ENCODE peak calls at places on chromosomes 7 and 10, in seven cellular contexts. One of them, this sample, is unnamed.

GRCh38 chr7:25028370-25028971 is 48.5 kb upstream of the OSBPL3 start:
- DNase-seq in CD8-positive, alpha-beta T cell: peak; percentile 26
- DNase-seq in A549: no peak
- DNase-seq in endothelial cell of umbilical vein: peak; percentile 78
- DNase-seq in foreskin keratinocyte: peak; percentile 98
- DNase-seq in pancreas: no peak
- DNase-seq in sigmoid colon: no peak
- DNase-seq in this sample: peak; percentile 37

GRCh38 chr10:12950583-12951128 is 50.9 kb downstream of the CCDC3 start:
- DNase-seq in CD8-positive, alpha-beta T cell: no peak
- DNase-seq in A549: no peak
- DNase-seq in endothelial cell of umbilical vein: no peak
- DNase-seq in foreskin keratinocyte: peak; percentile 70
- DNase-seq in pancreas: no peak
- DNase-seq in sigmoid colon: no peak
- DNase-seq in this sample: no peak

GRCh38 chr10:88728107-88728763 is 22.2 kb downstream of the LIPK start:
- DNase-seq in CD8-positive, alpha-beta T cell: peak; percentile 19
- DNase-seq in A549: no peak
- DNase-seq in endothelial cell of umbilical vein: peak; percentile 13
- DNase-seq in foreskin keratinocyte: no peak
- DNase-seq in pancreas: peak; percentile 39
- DNase-seq in sigmoid colon: no peak
- DNase-seq in this sample: peak; percentile 65

GRCh38 chr7:76310102-76310957 is 7.9 kb downstream of the HSPB1 start:
- DNase-seq in CD8-positive, alpha-beta T cell: no peak
- DNase-seq in A549: no peak
- DNase-seq in endothelial cell of umbilical vein: peak; percentile 53
- DNase-seq in foreskin keratinocyte: peak; percentile 23
- DNase-seq in pancreas: peak; percentile 85
- DNase-seq in sigmoid colon: peak; percentile 81
- DNase-seq in this sample: peak; percentile 58

GRCh38 chr10:90822508-90822907 is 35.3 kb downstream of the HTR7 start:
- DNase-seq in CD8-positive, alpha-beta T cell: no peak
- DNase-seq in A549: no peak
- DNase-seq in endothelial cell of umbilical vein: no peak
- DNase-seq in foreskin keratinocyte: no peak
- DNase-seq in pancreas: no peak
- DNase-seq in sigmoid colon: no peak
- DNase-seq in this sample: no peak

GRCh38 chr7:141073641-141074161 is at the start of gene TMEM178B:
- DNase-seq in CD8-positive, alpha-beta T cell: no peak
- DNase-seq in A549: no peak
- DNase-seq in endothelial cell of umbilical vein: no peak
- DNase-seq in foreskin keratinocyte: no peak
- DNase-seq in pancreas: no peak
- DNase-seq in sigmoid colon: no peak
- DNase-seq in this sample: peak; percentile 2

GRCh38 chr7:155306677-155307470 is 9.2 kb downstream of the INSIG1 start:
- DNase-seq in CD8-positive, alpha-beta T cell: no peak
- DNase-seq in A549: no peak
- DNase-seq in endothelial cell of umbilical vein: no peak
- DNase-seq in foreskin keratinocyte: peak; percentile 97
- DNase-seq in pancreas: peak; percentile 68
- DNase-seq in sigmoid colon: no peak
- DNase-seq in this sample: no peak

GRCh38 chr7:85833071-85833470 is 646.2 kb upstream of the SEMA3D start:
- DNase-seq in CD8-positive, alpha-beta T cell: no peak
- DNase-seq in A549: no peak
- DNase-seq in endothelial cell of umbilical vein: no peak
- DNase-seq in foreskin keratinocyte: peak; percentile 13
- DNase-seq in pancreas: no peak
- DNase-seq in sigmoid colon: no peak
- DNase-seq in this sample: no peak

GRCh38 chr7:55158541-55158940 is 139.7 kb downstream of the EGFR start:
- DNase-seq in CD8-positive, alpha-beta T cell: no peak
- DNase-seq in A549: no peak
- DNase-seq in endothelial cell of umbilical vein: no peak
- DNase-seq in foreskin keratinocyte: no peak
- DNase-seq in pancreas: no peak
- DNase-seq in sigmoid colon: no peak
- DNase-seq in this sample: no peak

GRCh38 chr10:12723240-12723639 is 278.3 kb downstream of the CCDC3 start:
- DNase-seq in CD8-positive, alpha-beta T cell: no peak
- DNase-seq in A549: no peak
- DNase-seq in endothelial cell of umbilical vein: no peak
- DNase-seq in foreskin keratinocyte: no peak
- DNase-seq in pancreas: no peak
- DNase-seq in sigmoid colon: no peak
- DNase-seq in this sample: no peak

GRCh38 chr7:69630292-69630691 is 32.0 kb downstream of the AUTS2 start:
- DNase-seq in CD8-positive, alpha-beta T cell: no peak
- DNase-seq in A549: no peak
- DNase-seq in endothelial cell of umbilical vein: peak; percentile 1
- DNase-seq in foreskin keratinocyte: peak; percentile 56
- DNase-seq in pancreas: no peak
- DNase-seq in sigmoid colon: no peak
- DNase-seq in this sample: no peak

GRCh38 chr7:148921806-148922205 is 37.7 kb upstream of the EZH2 start:
- DNase-seq in CD8-positive, alpha-beta T cell: no peak
- DNase-seq in A549: no peak
- DNase-seq in endothelial cell of umbilical vein: no peak
- DNase-seq in foreskin keratinocyte: no peak
- DNase-seq in pancreas: peak; percentile 50
- DNase-seq in sigmoid colon: no peak
- DNase-seq in this sample: no peak

GRCh38 chr7:107017965-107018714 is 26.4 kb upstream of the PRKAR2B start:
- DNase-seq in CD8-positive, alpha-beta T cell: no peak
- DNase-seq in A549: no peak
- DNase-seq in endothelial cell of umbilical vein: no peak
- DNase-seq in foreskin keratinocyte: no peak
- DNase-seq in pancreas: no peak
- DNase-seq in sigmoid colon: no peak
- DNase-seq in this sample: no peak

GRCh38 chr10:3848768-3849643 is 64.0 kb upstream of the KLF6 start:
- DNase-seq in CD8-positive, alpha-beta T cell: no peak
- DNase-seq in A549: no peak
- DNase-seq in endothelial cell of umbilical vein: peak; percentile 36
- DNase-seq in foreskin keratinocyte: peak; percentile 90
- DNase-seq in pancreas: no peak
- DNase-seq in sigmoid colon: no peak
- DNase-seq in this sample: peak; percentile 9

GRCh38 chr7:15885678-15886077 is 199.2 kb upstream of the MEOX2 start:
- DNase-seq in CD8-positive, alpha-beta T cell: no peak
- DNase-seq in A549: no peak
- DNase-seq in endothelial cell of umbilical vein: no peak
- DNase-seq in foreskin keratinocyte: no peak
- DNase-seq in pancreas: no peak
- DNase-seq in sigmoid colon: no peak
- DNase-seq in this sample: no peak

GRCh38 chr10:33483124-33483794 is 148.8 kb upstream of the NRP1 start:
- DNase-seq in CD8-positive, alpha-beta T cell: no peak
- DNase-seq in A549: no peak
- DNase-seq in endothelial cell of umbilical vein: no peak
- DNase-seq in foreskin keratinocyte: no peak
- DNase-seq in pancreas: no peak
- DNase-seq in sigmoid colon: no peak
- DNase-seq in this sample: peak; percentile 50

GRCh38 chr10:119509909-119510451 is 32.5 kb downstream of the RGS10 start:
- DNase-seq in CD8-positive, alpha-beta T cell: no peak
- DNase-seq in A549: no peak
- DNase-seq in endothelial cell of umbilical vein: no peak
- DNase-seq in foreskin keratinocyte: peak; percentile 9
- DNase-seq in pancreas: peak; percentile 49
- DNase-seq in sigmoid colon: peak; percentile 92
- DNase-seq in this sample: no peak

DNA sequence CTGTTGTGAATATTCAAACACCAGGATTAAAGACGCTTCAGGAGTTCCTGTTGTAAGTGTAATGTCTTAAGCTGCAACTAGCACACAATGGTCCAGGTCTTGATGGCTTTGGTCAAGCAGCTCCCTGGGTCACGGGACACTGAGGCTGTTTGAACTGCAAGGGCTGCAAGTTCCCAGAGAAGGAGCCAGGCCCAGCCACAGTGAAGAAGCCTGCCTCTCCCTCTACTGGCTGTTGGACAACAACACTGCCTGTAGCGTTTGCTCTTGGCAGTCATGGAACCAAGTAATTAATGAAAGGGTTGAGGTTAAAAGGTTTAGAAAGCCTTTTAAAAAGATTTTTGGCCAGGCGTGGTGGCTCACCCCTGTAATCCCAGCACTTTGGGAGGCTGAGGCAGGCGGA is 31.9 kb upstream of the GUSB start:
- DNase-seq in CD8-positive, alpha-beta T cell: no peak
- DNase-seq in A549: peak; percentile 23
- DNase-seq in endothelial cell of umbilical vein: peak; percentile 59
- DNase-seq in foreskin keratinocyte: peak; percentile 18
- DNase-seq in pancreas: peak; percentile 29
- DNase-seq in sigmoid colon: no peak
- DNase-seq in this sample: peak; percentile 36
- TF ChIP-seq CTCF in CD8-positive, alpha-beta T cell: no peak
- TF ChIP-seq CTCF in A549: peak; percentile 40
- TF ChIP-seq CTCF in endothelial cell of umbilical vein: peak; percentile 67
- TF ChIP-seq CTCF in foreskin keratinocyte: peak; percentile 49
- TF ChIP-seq CTCF in pancreas: no peak
- TF ChIP-seq CTCF in sigmoid colon: no peak
- TF ChIP-seq CTCF in this sample: peak; percentile 60

GRCh38 chr10:68096913-68097509 is 12.3 kb upstream of the MYPN start:
- DNase-seq in CD8-positive, alpha-beta T cell: no peak
- DNase-seq in A549: peak; percentile 69
- DNase-seq in endothelial cell of umbilical vein: peak; percentile 89
- DNase-seq in foreskin keratinocyte: peak; percentile 90
- DNase-seq in pancreas: peak; percentile 58
- DNase-seq in sigmoid colon: no peak
- DNase-seq in this sample: peak; percentile 74
- H3K4me1 ChIP-seq in CD8-positive, alpha-beta T cell: no peaks in the 10 kb centered on the region
- H3K4me1 ChIP-seq in A549: peaks cover 96% of the 10 kb centered on the region
- H3K4me1 ChIP-seq in endothelial cell of umbilical vein: peaks cover 27% of the 10 kb centered on the region
- H3K4me1 ChIP-seq in foreskin keratinocyte: peaks cover 37% of the 10 kb centered on the region
- H3K4me1 ChIP-seq in pancreas: no peaks in the 10 kb centered on the region
- H3K4me1 ChIP-seq in sigmoid colon: no peaks in the 10 kb centered on the region
- H3K4me1 ChIP-seq in this sample: peaks cover 15% of the 10 kb centered on the region

GRCh38 chr10:104614245-104614831 is 26.8 kb upstream of the SORCS3 start:
- DNase-seq in CD8-positive, alpha-beta T cell: no peak
- DNase-seq in A549: peak; percentile 28
- DNase-seq in endothelial cell of umbilical vein: no peak
- DNase-seq in foreskin keratinocyte: peak; percentile 24
- DNase-seq in pancreas: no peak
- DNase-seq in sigmoid colon: no peak
- DNase-seq in this sample: peak; percentile 56
- TF ChIP-seq CTCF in CD8-positive, alpha-beta T cell: peak; percentile 31
- TF ChIP-seq CTCF in A549: peak; percentile 45
- TF ChIP-seq CTCF in endothelial cell of umbilical vein: peak; percentile 23
- TF ChIP-seq CTCF in foreskin keratinocyte: peak; percentile 73
- TF ChIP-seq CTCF in pancreas: no peak
- TF ChIP-seq CTCF in sigmoid colon: no peak
- TF ChIP-seq CTCF in this sample: peak; percentile 69

DNA sequence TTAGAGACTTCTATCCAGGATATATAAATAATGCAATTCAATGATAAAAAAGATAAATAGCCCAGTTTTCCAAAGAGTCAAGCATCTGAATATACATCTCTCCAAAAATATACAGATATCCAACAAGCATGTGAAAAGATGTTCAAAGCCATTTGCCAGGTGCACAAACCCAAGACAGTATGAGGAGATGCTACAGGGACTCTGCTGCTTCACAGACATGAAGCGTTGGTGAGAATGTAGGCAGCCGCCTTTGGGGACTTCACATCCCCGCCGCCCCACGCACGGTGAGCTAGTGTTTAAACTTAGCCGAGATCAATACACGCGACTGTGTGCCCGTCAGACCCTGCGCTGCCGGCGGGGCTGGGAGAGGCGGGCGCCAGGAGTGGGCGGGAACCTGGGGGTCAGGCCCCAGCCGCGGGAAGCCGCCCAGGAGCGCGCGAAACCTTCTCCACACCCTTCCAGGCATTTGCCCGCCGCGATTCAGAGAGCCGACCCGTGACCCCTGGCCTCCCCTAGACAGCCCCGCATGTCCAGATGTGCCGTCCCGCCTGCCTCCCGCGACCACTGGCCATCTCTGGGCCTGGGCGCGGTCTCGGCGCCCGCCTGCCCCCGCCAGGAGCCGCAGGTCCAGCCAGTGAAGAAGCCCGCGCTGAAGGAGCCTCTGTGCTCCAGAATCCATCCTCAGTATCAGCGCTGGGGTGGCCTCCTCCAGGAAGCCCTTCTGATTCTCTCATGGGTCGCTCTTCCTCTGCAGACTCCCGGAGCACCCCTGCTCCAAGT is 823 bp upstream of the ALOX5 start:
- DNase-seq in CD8-positive, alpha-beta T cell: no peak
- DNase-seq in A549: no peak
- DNase-seq in endothelial cell of umbilical vein: no peak
- DNase-seq in foreskin keratinocyte: no peak
- DNase-seq in pancreas: peak; percentile 46
- DNase-seq in sigmoid colon: no peak
- DNase-seq in this sample: no peak
- H3K4me1 ChIP-seq in CD8-positive, alpha-beta T cell: peaks cover 18% of the 10 kb centered on the region
- H3K4me1 ChIP-seq in A549: peaks cover 10% of the 10 kb centered on the region
- H3K4me1 ChIP-seq in endothelial cell of umbilical vein: peaks cover 8% of the 10 kb centered on the region
- H3K4me1 ChIP-seq in foreskin keratinocyte: no peaks in the 10 kb centered on the region
- H3K4me1 ChIP-seq in pancreas: no peaks in the 10 kb centered on the region
- H3K4me1 ChIP-seq in sigmoid colon: no peaks in the 10 kb centered on the region
- H3K4me1 ChIP-seq in this sample: no peaks in the 10 kb centered on the region

DNA sequence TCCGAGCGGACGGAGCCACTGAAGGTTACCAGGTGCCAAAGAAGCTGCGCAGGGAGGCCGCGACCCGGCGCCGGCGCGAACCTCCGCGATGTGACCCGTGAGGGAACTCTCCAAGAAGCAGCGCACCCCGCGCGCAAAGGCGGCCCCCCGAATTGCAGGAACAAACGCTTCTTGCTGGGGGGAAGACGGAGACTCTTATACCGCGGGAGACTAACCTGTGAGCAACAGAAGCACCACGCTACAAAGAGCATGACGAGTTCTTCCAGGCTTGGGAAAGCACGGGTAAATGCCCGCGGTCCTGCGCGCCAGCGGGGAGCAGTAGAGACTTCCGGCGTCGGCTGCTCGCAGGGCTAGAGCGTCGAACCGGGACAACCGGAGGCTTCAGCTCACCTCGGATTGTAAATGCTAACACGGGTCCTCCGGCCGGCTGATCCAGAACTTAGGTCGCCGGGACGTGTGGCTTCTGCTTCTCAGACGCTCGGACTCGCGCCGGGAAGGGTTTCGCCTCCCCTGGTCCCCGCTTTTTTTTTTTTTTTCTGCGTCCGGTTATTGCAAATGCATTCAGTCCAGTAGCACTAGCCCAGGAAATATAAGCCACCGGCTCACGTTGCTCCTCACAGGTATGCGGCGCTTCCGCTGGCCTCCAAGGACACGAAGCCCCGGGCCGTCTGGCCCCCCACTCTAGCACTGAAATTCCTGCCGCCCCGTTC is at the start of gene COA1:
- DNase-seq in CD8-positive, alpha-beta T cell: peak; percentile 86
- DNase-seq in A549: peak; percentile 77
- DNase-seq in endothelial cell of umbilical vein: peak; percentile 93
- DNase-seq in foreskin keratinocyte: peak; percentile 90
- DNase-seq in pancreas: peak; percentile 80
- DNase-seq in sigmoid colon: peak; percentile 92
- DNase-seq in this sample: peak; percentile 92
- TF ChIP-seq CTCF in CD8-positive, alpha-beta T cell: no peak
- TF ChIP-seq CTCF in A549: no peak
- TF ChIP-seq CTCF in endothelial cell of umbilical vein: no peak
- TF ChIP-seq CTCF in foreskin keratinocyte: peak; percentile 11
- TF ChIP-seq CTCF in pancreas: no peak
- TF ChIP-seq CTCF in sigmoid colon: no peak
- TF ChIP-seq CTCF in this sample: no peak

GRCh38 chr10:79255007-79255507 is 92.2 kb upstream of the PPIF start:
- DNase-seq in CD8-positive, alpha-beta T cell: no peak
- DNase-seq in A549: no peak
- DNase-seq in endothelial cell of umbilical vein: no peak
- DNase-seq in foreskin keratinocyte: peak; percentile 38
- DNase-seq in pancreas: no peak
- DNase-seq in sigmoid colon: no peak
- DNase-seq in this sample: no peak
- H3K4me1 ChIP-seq in CD8-positive, alpha-beta T cell: no peaks in the 10 kb centered on the region
- H3K4me1 ChIP-seq in A549: no peaks in the 10 kb centered on the region
- H3K4me1 ChIP-seq in endothelial cell of umbilical vein: no peaks in the 10 kb centered on the region
- H3K4me1 ChIP-seq in foreskin keratinocyte: peaks cover 3% of the 10 kb centered on the region
- H3K4me1 ChIP-seq in pancreas: no peaks in the 10 kb centered on the region
- H3K4me1 ChIP-seq in sigmoid colon: no peaks in the 10 kb centered on the region
- H3K4me1 ChIP-seq in this sample: peaks cover 4% of the 10 kb centered on the region